ENCODE peak calls at places on chromosomes 5 and 9, in four cellular contexts. U is GM23248, K is tibial artery, E is HCT116. W is an unnamed sample.

GRCh38 chr5:10591159-10591558 is 27.3 kb downstream of the ANKRD33B start:
- DNase-seq in U (no peak), K (no peak), E (no peak), W (no peak)

GRCh38 chr5:8013951-8014844 is 145.2 kb downstream of the MTRR start:
- DNase-seq in U (no peak), K (no peak), E (no peak), W (no peak)

GRCh38 chr9:33263936-33264472 is 504 bp downstream of the BAG1 start:
- DNase-seq in K (peak; percentile 67), E (no peak), U (peak; percentile 51), W (no peak)

GRCh38 chr9:2420488-2421056 is 201.0 kb upstream of the VLDLR start:
- DNase-seq in E (no peak), K (no peak), U (no peak), W (no peak)

GRCh38 chr5:178090856-178091255 is 22.5 kb upstream of the N4BP3 start:
- DNase-seq in E (no peak), U (no peak), K (no peak), W (no peak)

GRCh38 chr9:36896296-36896695 is 137.8 kb downstream of the PAX5 start:
- DNase-seq in E (no peak), K (no peak), U (no peak), W (no peak)

GRCh38 chr5:107635276-107635675 is 35.5 kb downstream of the EFNA5 start:
- DNase-seq in K (no peak), U (no peak), E (no peak), W (no peak)

GRCh38 chr5:1404062-1404461 is 41.2 kb downstream of the SLC6A3 start:
- DNase-seq in U (no peak), E (no peak), K (no peak), W (no peak)

GRCh38 chr9:135468866-135469521 is 10.6 kb upstream of the PPP1R26 start:
- DNase-seq in E (peak; percentile 76), K (no peak), U (peak; percentile 72), W (no peak)

GRCh38 chr5:94218374-94218773 is 400.0 kb downstream of the KIAA0825 start:
- DNase-seq in U (peak; percentile 88), K (no peak), E (no peak), W (no peak)

GRCh38 chr5:84239509-84239908 is 145.2 kb downstream of the EDIL3 start:
- DNase-seq in K (no peak), U (peak; percentile 41), E (no peak), W (peak; percentile 6)

GRCh38 chr9:137818286-137818685 is 59.3 kb upstream of the CACNA1B start:
- DNase-seq in U (no peak), K (no peak), E (no peak), W (no peak)

GRCh38 chr5:56200856-56201638 is 32.1 kb downstream of the ANKRD55 start:
- DNase-seq in E (peak; percentile 69), K (peak; percentile 37), U (peak; percentile 78), W (no peak)

GRCh38 chr9:12784461-12785250 is 9.8 kb downstream of the LURAP1L start:
- DNase-seq in K (peak; percentile 67), E (peak; percentile 95), U (peak; percentile 97), W (peak; percentile 98)

GRCh38 chr9:38311382-38312270 is 80.9 kb upstream of the ALDH1B1 start:
- DNase-seq in E (no peak), U (no peak), K (no peak), W (no peak)

GRCh38 chr5:60519372-60519771 is 180.6 kb downstream of the DEPDC1B start:
- DNase-seq in E (no peak), U (no peak), K (no peak), W (no peak)

DNA sequence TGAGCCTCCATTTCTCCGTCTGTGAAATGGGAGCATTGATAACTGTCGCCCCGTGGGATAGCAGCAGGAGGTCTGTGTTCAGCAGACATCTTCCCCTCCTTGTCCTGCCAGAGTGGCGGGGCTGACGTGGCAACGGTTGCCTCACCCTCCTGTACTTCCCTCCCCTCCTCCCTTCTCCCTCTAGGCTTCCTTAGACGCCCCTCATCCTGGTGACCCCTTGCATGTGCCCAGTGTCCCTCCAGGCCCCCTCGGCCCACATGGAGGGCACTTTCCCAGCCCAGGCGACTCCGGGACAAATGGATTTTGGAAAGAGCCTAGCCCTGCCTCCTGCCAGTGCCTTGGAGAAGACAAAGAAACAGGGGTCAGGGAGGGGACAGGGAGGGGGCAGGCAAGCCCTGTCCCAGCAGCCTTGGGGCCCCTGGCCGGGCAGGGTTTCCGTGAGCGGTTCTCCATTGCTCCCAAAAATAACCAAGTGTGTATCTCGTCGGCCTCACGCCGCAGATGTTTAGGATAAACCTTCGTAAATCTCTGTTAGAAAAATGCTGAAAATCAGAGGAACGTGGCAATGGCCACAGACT is 38.3 kb upstream of the NEURL1B start:
- DNase-seq in E (no peak), U (no peak), K (no peak), W (no peak)
- H3K27ac ChIP-seq in E (no peak overlapping the region), U (no peak overlapping the region), K (peak overlapping the region; percentile 76), W (no peak overlapping the region)

GRCh38 chr5:179902763-179903158 is 4.9 kb downstream of the TBC1D9B start:
- DNase-seq in E (no peak), U (no peak), K (no peak), W (no peak)

GRCh38 chr5:179900206-179900605 is 7.5 kb downstream of the TBC1D9B start:
- DNase-seq in K (no peak), E (no peak), U (no peak), W (no peak)

GRCh38 chr5:179900707-179901106 is 7.0 kb downstream of the TBC1D9B start:
- DNase-seq in E (no peak), U (no peak), K (no peak), W (no peak)

GRCh38 chr5:179901462-179901861 is 6.2 kb downstream of the TBC1D9B start:
- DNase-seq in E (no peak), U (no peak), K (no peak), W (no peak)

GRCh38 chr5:179901915-179902762 is 5.6 kb downstream of the TBC1D9B start:
- DNase-seq in U (no peak), E (no peak), K (no peak), W (no peak)
- H3K27ac ChIP-seq in U (no peak overlapping the region), E (no peak overlapping the region), K (no peak overlapping the region), W (no peak overlapping the region)

GRCh38 chr9:111294691-111295451 is 35.2 kb downstream of the OR2K2 start:
- DNase-seq in E (no peak), K (no peak), U (no peak), W (no peak)
- H3K27ac ChIP-seq in E (no peak overlapping the region), K (no peak overlapping the region), U (no peak overlapping the region), W (no peak overlapping the region)

GRCh38 chr5:62626534-62626933 is 47.9 kb downstream of the LRRC70 start:
- DNase-seq in U (no peak), E (no peak), K (no peak), W (no peak)

GRCh38 chr5:62616615-62617277 is 38.1 kb downstream of the LRRC70 start:
- DNase-seq in K (no peak), U (no peak), E (no peak), W (no peak)

GRCh38 chr5:62627121-62627520 is 48.5 kb downstream of the LRRC70 start:
- DNase-seq in E (no peak), U (no peak), K (no peak), W (no peak)

GRCh38 chr5:62617943-62618342 is 39.3 kb downstream of the LRRC70 start:
- DNase-seq in K (no peak), U (no peak), E (no peak), W (no peak)

DNA sequence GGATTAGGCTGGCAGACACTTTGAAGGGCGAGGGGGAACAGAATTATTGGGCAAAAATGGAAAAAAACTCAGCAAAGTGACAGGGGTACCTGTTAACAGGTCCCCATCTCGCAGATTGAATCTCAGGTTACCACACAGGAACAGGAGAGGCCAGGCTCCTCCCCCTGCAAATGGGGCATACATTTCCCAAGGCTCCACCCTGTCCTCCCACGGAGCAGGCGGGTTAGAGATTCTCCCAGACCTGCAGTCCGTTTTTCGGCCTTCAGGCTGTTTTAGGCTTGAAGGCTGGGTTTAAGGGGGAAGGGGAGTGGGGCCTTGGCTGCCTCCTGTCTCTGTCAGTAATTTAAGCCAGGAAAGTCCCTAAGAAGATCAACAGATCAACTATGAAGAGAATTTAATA is 42.7 kb downstream of the LRRC70 start:
- DNase-seq in E (no peak), U (no peak), K (no peak), W (no peak)
- H3K27ac ChIP-seq in E (no peak overlapping the region), U (no peak overlapping the region), K (no peak overlapping the region), W (no peak overlapping the region)

GRCh38 chr5:127084656-127085055 is 11.4 kb upstream of the C5orf63 start:
- DNase-seq in K (no peak), E (no peak), U (no peak), W (no peak)
- H3K27ac ChIP-seq in K (no peak overlapping the region), E (no peak overlapping the region), U (no peak overlapping the region), W (no peak overlapping the region)

W was measured in epithelial cell of prostate.